ENCODE peak calls at places on chromosomes 4 and X, in four cellular contexts. One of them, this sample, is unnamed.

GRCh38 chr4:4860803-4861591 is 1.5 kb downstream of the MSX1 start:
- DNase-seq in H1: no peak
- DNase-seq in K562: no peak
- DNase-seq in GM12878: no peak
- DNase-seq in this sample: peak; percentile 29

GRCh38 chr4:73735231-73735630 is 5.1 kb upstream of the CXCL8 start:
- DNase-seq in GM12878: peak; percentile 79
- DNase-seq in H1: no peak
- DNase-seq in K562: no peak
- DNase-seq in this sample: no peak

GRCh38 chr4:20256381-20256881 is 4.7 kb downstream of the SLIT2 start:
- DNase-seq in GM12878: no peak
- DNase-seq in K562: no peak
- DNase-seq in H1: no peak
- DNase-seq in this sample: no peak

GRCh38 chr4:89616382-89616781 is 220.6 kb downstream of the SNCA start:
- DNase-seq in GM12878: no peak
- DNase-seq in K562: no peak
- DNase-seq in H1: no peak
- DNase-seq in this sample: no peak

GRCh38 chrX:153972368-153973126 is at the start of gene TMEM187:
- DNase-seq in GM12878: peak; percentile 75
- DNase-seq in K562: peak; percentile 85
- DNase-seq in H1: no peak
- DNase-seq in this sample: peak; percentile 84

GRCh38 chr4:29770627-29771026 is 949.5 kb upstream of the PCDH7 start:
- DNase-seq in GM12878: no peak
- DNase-seq in K562: no peak
- DNase-seq in H1: no peak
- DNase-seq in this sample: no peak

GRCh38 chr4:168710353-168710946 is 213.6 kb downstream of the PALLD start:
- DNase-seq in GM12878: no peak
- DNase-seq in K562: no peak
- DNase-seq in H1: no peak
- DNase-seq in this sample: peak; percentile 18

GRCh38 chrX:101160001-101160400 is 59.6 kb upstream of the DRP2 start:
- DNase-seq in GM12878: no peak
- DNase-seq in K562: no peak
- DNase-seq in H1: no peak
- DNase-seq in this sample: no peak

GRCh38 chr4:123956204-123956603 is 559.6 kb downstream of the SPRY1 start:
- DNase-seq in H1: no peak
- DNase-seq in K562: no peak
- DNase-seq in GM12878: no peak
- DNase-seq in this sample: no peak

GRCh38 chr4:189021831-189022230 is 882.6 kb downstream of the TRIML1 start:
- DNase-seq in H1: no peak
- DNase-seq in K562: no peak
- DNase-seq in GM12878: no peak
- DNase-seq in this sample: no peak

GRCh38 chr4:101155859-101156430 is 191.4 kb downstream of the PPP3CA start:
- DNase-seq in H1: no peak
- DNase-seq in GM12878: no peak
- DNase-seq in K562: no peak
- DNase-seq in this sample: no peak

GRCh38 chr4:121112530-121112929 is 40.2 kb upstream of the NDNF start:
- DNase-seq in K562: no peak
- DNase-seq in H1: no peak
- DNase-seq in GM12878: no peak
- DNase-seq in this sample: no peak

GRCh38 chrX:106684207-106684606 is 42.3 kb upstream of the RNF128 start:
- DNase-seq in GM12878: no peak
- DNase-seq in K562: no peak
- DNase-seq in H1: no peak
- DNase-seq in this sample: no peak

GRCh38 chrX:34371740-34372139 is 239.6 kb upstream of the FAM47A start:
- DNase-seq in GM12878: no peak
- DNase-seq in H1: no peak
- DNase-seq in K562: no peak
- DNase-seq in this sample: no peak

GRCh38 chr4:56979674-56980073 is 978 bp downstream of the POLR2B start:
- DNase-seq in GM12878: no peak
- DNase-seq in K562: no peak
- DNase-seq in H1: no peak
- DNase-seq in this sample: peak; percentile 31

GRCh38 chr4:19945979-19946380 is 305.7 kb upstream of the SLIT2 start:
- DNase-seq in H1: no peak
- DNase-seq in K562: no peak
- DNase-seq in GM12878: no peak
- DNase-seq in this sample: no peak

GRCh38 chr4:107854326-107855030 is 29.7 kb downstream of the SGMS2 start:
- DNase-seq in K562: no peak
- DNase-seq in GM12878: no peak
- DNase-seq in H1: no peak
- DNase-seq in this sample: no peak

GRCh38 chrX:13196778-13197177 is 123.1 kb downstream of the ATXN3L start:
- DNase-seq in GM12878: no peak
- DNase-seq in H1: no peak
- DNase-seq in K562: no peak
- DNase-seq in this sample: no peak

GRCh38 chr4:138835833-138836521 is 179.6 kb upstream of the NOCT start:
- DNase-seq in K562: peak; percentile 10
- DNase-seq in GM12878: no peak
- DNase-seq in H1: no peak
- DNase-seq in this sample: peak; percentile 65

GRCh38 chr4:171288816-171289432 is 524.3 kb upstream of the GALNTL6 start:
- DNase-seq in H1: no peak
- DNase-seq in K562: no peak
- DNase-seq in GM12878: no peak
- DNase-seq in this sample: no peak

GRCh38 chr4:169810325-169811323 is 52.9 kb upstream of the HPF1 start:
- DNase-seq in GM12878: peak; percentile 8
- DNase-seq in H1: no peak
- DNase-seq in K562: peak; percentile 67
- DNase-seq in this sample: peak; percentile 69

GRCh38 chr4:6466756-6467381 is 5.5 kb downstream of the PPP2R2C start:
- DNase-seq in K562: no peak
- DNase-seq in H1: no peak
- DNase-seq in GM12878: no peak
- DNase-seq in this sample: no peak

GRCh38 chr4:16544251-16544721 is 318.0 kb upstream of the TAPT1 start:
- DNase-seq in K562: no peak
- DNase-seq in H1: no peak
- DNase-seq in GM12878: no peak
- DNase-seq in this sample: no peak

DNA sequence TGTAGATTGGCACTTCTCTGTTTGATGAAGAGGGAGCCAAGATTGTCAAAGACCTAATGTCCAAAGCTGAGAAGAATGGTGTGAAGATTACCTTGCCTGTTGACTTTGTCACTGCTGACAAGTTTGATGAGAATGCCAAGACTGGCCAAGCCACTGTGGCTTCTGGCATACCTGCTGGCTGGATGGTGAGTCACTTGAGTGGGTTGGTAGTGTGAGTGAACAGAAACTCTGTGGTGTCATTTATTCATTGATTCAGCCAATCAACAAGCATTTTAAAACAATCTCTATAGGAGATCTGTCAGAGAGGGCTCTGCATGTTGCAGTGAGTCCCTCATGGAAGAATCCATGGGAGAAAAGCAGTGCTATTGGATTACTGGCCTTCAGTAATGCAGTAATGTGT is 16.3 kb downstream of the TAF9B start:
- DNase-seq in K562: no peak
- DNase-seq in H1: no peak
- DNase-seq in GM12878: no peak
- DNase-seq in this sample: no peak
- TF ChIP-seq JUND in K562: no peak
- TF ChIP-seq JUND in H1: no peak
- TF ChIP-seq JUND in GM12878: no peak
- TF ChIP-seq JUND in this sample: no peak

DNA sequence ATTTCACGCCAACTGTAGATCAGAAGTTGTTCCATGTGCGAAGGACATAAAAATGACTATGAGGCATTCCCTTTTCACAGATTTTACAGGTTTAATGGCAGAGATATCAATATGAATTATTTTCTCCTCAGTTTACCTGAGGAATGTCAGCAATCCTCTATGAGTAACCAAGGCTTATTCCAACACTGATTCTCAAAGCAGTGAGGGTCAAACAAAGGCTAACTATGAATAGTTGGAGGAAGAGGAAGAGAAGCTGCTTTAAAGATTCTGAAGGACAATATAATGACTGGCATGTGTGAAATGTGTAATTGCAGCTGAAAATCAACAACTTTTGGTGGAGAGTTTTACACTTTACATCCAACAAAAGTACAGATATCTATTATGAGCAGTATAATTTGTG is 29.1 kb downstream of the NAF1 start:
- DNase-seq in K562: no peak
- DNase-seq in H1: no peak
- DNase-seq in GM12878: no peak
- DNase-seq in this sample: no peak
- TF ChIP-seq SP1 in K562: no peak
- TF ChIP-seq SP1 in H1: no peak
- TF ChIP-seq SP1 in GM12878: no peak
- TF ChIP-seq SP1 in this sample: no peak

GRCh38 chr4:96342790-96343455 is 503.0 kb downstream of the PDHA2 start:
- DNase-seq in H1: no peak
- DNase-seq in K562: no peak
- DNase-seq in GM12878: no peak
- DNase-seq in this sample: no peak
- TF ChIP-seq CBX5 in H1: no peak
- TF ChIP-seq CBX5 in K562: no peak
- TF ChIP-seq CBX5 in GM12878: no peak
- TF ChIP-seq CBX5 in this sample: no peak

GRCh38 chr4:176125063-176125462 is 59.4 kb downstream of the WDR17 start:
- DNase-seq in H1: no peak
- DNase-seq in K562: no peak
- DNase-seq in GM12878: no peak
- DNase-seq in this sample: no peak

DNA sequence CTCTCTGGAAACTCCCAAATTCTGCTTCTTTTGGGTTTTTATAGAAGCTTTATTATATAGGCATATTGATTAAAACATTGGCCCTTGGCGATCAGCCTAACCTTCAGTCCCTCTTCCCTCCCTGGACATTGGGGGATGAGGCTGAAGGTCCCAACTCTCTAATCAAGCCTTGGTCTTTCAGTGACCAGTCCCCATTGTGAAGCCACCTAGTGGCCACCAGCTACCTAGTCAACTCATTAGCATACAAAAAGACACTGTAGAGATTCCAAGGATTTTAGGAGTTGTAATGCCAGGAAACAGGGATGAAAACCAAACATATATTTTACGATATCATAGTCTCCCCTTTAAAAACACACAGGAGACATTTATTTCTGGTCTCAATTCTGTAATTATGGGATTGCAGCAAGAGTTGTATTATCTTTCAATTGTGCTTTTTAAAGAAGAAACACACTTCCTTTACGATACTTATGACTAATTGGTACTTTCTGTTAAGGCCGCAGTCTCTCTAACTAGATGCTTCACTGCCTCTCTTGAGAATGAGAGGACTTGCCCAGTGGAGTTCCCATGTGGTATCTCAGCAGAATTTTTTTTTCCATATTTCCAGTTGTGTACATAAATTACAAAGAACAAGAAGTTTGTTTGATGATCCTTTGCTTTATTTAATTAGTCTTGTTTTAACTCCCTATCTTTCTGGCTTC is 58.2 kb downstream of the WDR17 start:
- DNase-seq in K562: peak; percentile 6
- DNase-seq in GM12878: peak; percentile 51
- DNase-seq in H1: no peak
- DNase-seq in this sample: peak; percentile 24
- TF ChIP-seq JUND in K562: no peak
- TF ChIP-seq JUND in GM12878: peak; percentile 45
- TF ChIP-seq JUND in H1: no peak
- TF ChIP-seq JUND in this sample: no peak

GRCh38 chr4:13706716-13707115 is 79.2 kb upstream of the BOD1L1 start:
- DNase-seq in K562: no peak
- DNase-seq in GM12878: no peak
- DNase-seq in H1: no peak
- DNase-seq in this sample: no peak
- TF ChIP-seq SP1 in K562: no peak
- TF ChIP-seq SP1 in GM12878: no peak
- TF ChIP-seq SP1 in H1: no peak
- TF ChIP-seq SP1 in this sample: no peak

DNA sequence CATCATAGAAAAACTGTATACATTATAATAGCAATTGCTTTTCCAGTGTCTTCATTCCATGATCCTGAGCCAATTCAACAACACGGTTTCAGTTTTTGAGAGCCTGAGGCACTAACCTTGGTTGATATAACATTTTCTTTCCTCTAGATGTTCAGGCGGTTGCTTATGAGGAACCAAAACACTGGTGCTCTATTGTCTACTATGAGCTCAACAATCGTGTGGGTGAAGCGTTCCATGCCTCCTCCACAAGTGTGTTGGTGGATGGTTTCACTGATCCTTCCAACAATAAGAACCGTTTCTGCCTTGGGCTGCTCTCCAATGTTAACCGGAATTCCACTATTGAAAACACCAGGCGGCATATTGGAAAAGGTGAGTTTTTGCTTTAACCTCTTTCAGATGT is 64.9 kb downstream of the SMAD1 start:
- DNase-seq in H1: no peak
- DNase-seq in K562: no peak
- DNase-seq in GM12878: no peak
- DNase-seq in this sample: no peak
- TF ChIP-seq CBX5 in H1: no peak
- TF ChIP-seq CBX5 in K562: no peak
- TF ChIP-seq CBX5 in GM12878: no peak
- TF ChIP-seq CBX5 in this sample: no peak

GRCh38 chrX:131677655-131678628 is 134.1 kb downstream of the OR13H1 start:
- DNase-seq in H1: peak; percentile 17
- DNase-seq in GM12878: no peak
- DNase-seq in K562: peak; percentile 69
- DNase-seq in this sample: peak; percentile 18
- TF ChIP-seq JUND in H1: no peak
- TF ChIP-seq JUND in GM12878: no peak
- TF ChIP-seq JUND in K562: no peak
- TF ChIP-seq JUND in this sample: no peak

This sample was measured in HepG2.